ENCODE peak calls at places on chromosomes 12 and 14, in eight cellular contexts. F is activated CD8-positive, alpha-beta memory T cell treated with anti-CD3 and anti-CD28 coated beads, Interleukin-2, amount 50 U/mL, for 4 hours; O is NB4; M is AG20443; H is ecto neural progenitor cell; R is NCI-H460; E is Jurkat, Clone E6-1; P is CD4-positive, CD25-positive, alpha-beta regulatory T cell. L is an unnamed sample.

GRCh38 chr12:77968571-77968970 is 137.9 kb downstream of the NAV3 start:
- DNase-seq in O (no peak), E (no peak), R (peak; percentile 45), F (no peak), P (no peak), M (no peak), H (no peak), L (no peak)

GRCh38 chr14:106844608-106845285 is 1318.4 kb downstream of the TMEM121 start:
- DNase-seq in H (no peak), M (no peak), R (peak; percentile 67), P (peak; percentile 56), E (peak; percentile 70), F (peak; percentile 65), O (peak; percentile 85), L (peak; percentile 86)

GRCh38 chr14:65156568-65157366 is 54.5 kb upstream of the MAX start:
- DNase-seq in E (no peak), M (peak; percentile 84), O (peak; percentile 77), F (no peak), P (no peak), H (no peak), R (no peak), L (no peak)

GRCh38 chr12:459430-460258 is at the start of gene B4GALNT3:
- DNase-seq in M (peak; percentile 79), E (no peak), F (peak; percentile 42), R (peak; percentile 14), H (peak; percentile 90), O (peak; percentile 47), P (peak; percentile 22), L (peak; percentile 78)

GRCh38 chr12:115075552-115076170 is 391.7 kb upstream of the TBX3 start:
- DNase-seq in H (no peak), R (no peak), M (no peak), P (no peak), F (no peak), O (no peak), E (no peak), L (no peak)

GRCh38 chr12:132379996-132380395 is 50.6 kb upstream of the GALNT9 start:
- DNase-seq in O (no peak), F (no peak), E (no peak), H (no peak), M (no peak), R (no peak), P (no peak), L (no peak)

GRCh38 chr12:54596526-54596946 is 8.1 kb upstream of the PPP1R1A start:
- DNase-seq in R (peak; percentile 64), F (peak; percentile 56), M (peak; percentile 79), P (no peak), E (peak; percentile 87), O (peak; percentile 69), H (peak; percentile 87), L (peak; percentile 82)

GRCh38 chr14:99794156-99794780 is 1.1 kb downstream of the EML1 start:
- DNase-seq in O (no peak), P (no peak), E (no peak), M (no peak), R (no peak), H (no peak), F (no peak), L (no peak)

GRCh38 chr14:65348137-65348536 is 64.4 kb upstream of the FUT8 start:
- DNase-seq in P (no peak), H (no peak), O (peak; percentile 14), F (no peak), R (no peak), E (no peak), M (no peak), L (no peak)

GRCh38 chr12:49974231-49974675 is 1.5 kb downstream of the AQP6 start:
- DNase-seq in F (no peak), P (no peak), H (peak; percentile 82), O (peak; percentile 48), E (no peak), M (peak; percentile 85), R (peak; percentile 56), L (peak; percentile 60)

GRCh38 chr12:114783176-114783575 is 99.2 kb upstream of the TBX3 start:
- DNase-seq in H (no peak), R (no peak), O (no peak), M (no peak), F (no peak), E (no peak), P (no peak), L (no peak)

GRCh38 chr12:25395227-25395626 is 144.5 kb upstream of the KRAS start:
- DNase-seq in H (no peak), M (no peak), E (no peak), F (no peak), P (no peak), O (no peak), R (no peak), L (no peak)

GRCh38 chr12:57222286-57223190 is 5.9 kb downstream of the NXPH4 start:
- DNase-seq in R (no peak), F (no peak), M (no peak), E (no peak), P (no peak), H (no peak), O (no peak), L (no peak)

GRCh38 chr12:6372403-6373003 is 2.9 kb downstream of the SCNN1A start:
- DNase-seq in M (peak; percentile 91), F (no peak), P (no peak), R (peak; percentile 38), E (peak; percentile 62), H (peak; percentile 50), O (peak; percentile 96), L (no peak)

GRCh38 chr12:82470906-82471512 is 112.7 kb downstream of the METTL25 start:
- DNase-seq in M (no peak), F (no peak), H (no peak), R (no peak), P (no peak), E (no peak), O (no peak), L (no peak)

GRCh38 chr14:61152851-61153364 is 128.2 kb downstream of the TMEM30B start:
- DNase-seq in M (no peak), H (no peak), O (peak; percentile 7), E (no peak), P (no peak), F (no peak), R (no peak), L (no peak)

GRCh38 chr12:72282721-72283120 is 10.6 kb downstream of the TRHDE start:
- DNase-seq in H (no peak), F (no peak), R (no peak), O (no peak), E (no peak), P (no peak), M (peak; percentile 28), L (no peak)

GRCh38 chr14:70152704-70153103 is 36.0 kb downstream of the SLC8A3 start:
- DNase-seq in P (no peak), M (no peak), H (no peak), O (no peak), F (no peak), R (no peak), E (no peak), L (no peak)

GRCh38 chr12:89825591-89826449 is 117.2 kb upstream of the ATP2B1 start:
- DNase-seq in F (no peak), P (no peak), O (peak; percentile 15), M (peak; percentile 8), R (peak; percentile 71), H (no peak), E (no peak), L (no peak)

GRCh38 chr12:9367828-9368227 is 159.6 kb upstream of the PZP start:
- DNase-seq in O (no peak), M (no peak), E (no peak), R (no peak), H (no peak), F (no peak), P (no peak), L (no peak)

GRCh38 chr12:52434760-52435530 is 774 bp upstream of the KRT75 start:
- DNase-seq in H (peak; percentile 30), M (no peak), R (no peak), E (no peak), O (no peak), F (no peak), P (no peak), L (no peak)

GRCh38 chr14:67555518-67556090 is 22.5 kb downstream of the PLEKHH1 start:
- DNase-seq in R (no peak), O (no peak), H (no peak), M (no peak), F (no peak), P (no peak), E (no peak), L (no peak)

GRCh38 chr12:122963928-122964240 is 2.4 kb downstream of the ABCB9 start:
- DNase-seq in O (no peak), F (no peak), M (no peak), H (no peak), E (no peak), P (no peak), R (no peak), L (no peak)

GRCh38 chr12:122870867-122871664 is 24.9 kb downstream of the VPS37B start:
- DNase-seq in P (no peak), R (no peak), M (peak; percentile 58), O (peak; percentile 47), H (no peak), E (no peak), F (no peak), L (peak; percentile 61)

GRCh38 chr12:20946732-20947131 is 136.2 kb downstream of the SLCO1B3 start:
- DNase-seq in P (no peak), O (peak; percentile 78), F (no peak), M (no peak), R (peak; percentile 8), H (peak; percentile 54), E (peak; percentile 28), L (no peak)

GRCh38 chr12:121279507-121279915 is 17.0 kb downstream of the CAMKK2 start:
- DNase-seq in O (no peak), H (no peak), P (no peak), E (no peak), M (peak; percentile 81), R (no peak), F (no peak), L (no peak)

GRCh38 chr12:98896938-98897337 is 251.8 kb downstream of the APAF1 start:
- DNase-seq in O (peak; percentile 40), P (no peak), F (no peak), H (no peak), E (peak; percentile 5), R (no peak), M (no peak), L (no peak)

GRCh38 chr12:71938728-71939385 is at the start of gene TPH2:
- DNase-seq in H (peak; percentile 95), P (peak; percentile 44), O (peak; percentile 81), F (no peak), R (peak; percentile 69), M (peak; percentile 58), E (peak; percentile 63), L (peak; percentile 68)

GRCh38 chr12:100185361-100185894 is 15.2 kb upstream of the ACTR6 start:
- DNase-seq in O (peak; percentile 57), E (no peak), H (no peak), R (no peak), M (peak; percentile 26), P (no peak), F (no peak), L (peak; percentile 53)

L was measured in activated effector memory CD4-positive, alpha-beta T cell treated with anti-CD3 and anti-CD28 coated beads, Interleukin-2, amount 50 U/mL, for 16 hours.